ENCODE peak calls at places on chromosome 5, in nine cellular contexts. U is ELR, P is 8988T, O is HTR-8/SVneo, M is NCI-H460, Z is mesothelial cell of epicardium, C is dorsolateral prefrontal cortex, H is EL, W is H54. X is an unnamed sample.

GRCh38 chr5:33737697-33738096 is 154.1 kb downstream of the ADAMTS12 start:
- DNase-seq in H (no peak), C (no peak), P (no peak), U (no peak), M (no peak), W (no peak), O (no peak), Z (no peak), X (no peak)

GRCh38 chr5:129459485-129460120 is 495 bp upstream of the ADAMTS19 start:
- DNase-seq in H (peak; percentile 8), O (no peak), P (no peak), Z (peak; percentile 53), C (peak; percentile 42), U (peak; percentile 6), W (no peak), M (no peak), X (peak; percentile 50)

GRCh38 chr5:106966686-106967315 is 703.9 kb downstream of the EFNA5 start:
- DNase-seq in O (no peak), W (no peak), Z (no peak), P (no peak), H (no peak), M (no peak), C (no peak), U (peak; percentile 37), X (no peak)

GRCh38 chr5:172420215-172420934 is 34.0 kb downstream of the SH3PXD2B start:
- DNase-seq in H (peak; percentile 88), Z (no peak), W (peak; percentile 79), P (no peak), M (peak; percentile 92), U (peak; percentile 82), C (peak; percentile 68), O (peak; percentile 56), X (peak; percentile 89)

GRCh38 chr5:136631176-136631575 is 265.8 kb upstream of the TRPC7 start:
- DNase-seq in H (no peak), Z (no peak), U (no peak), W (no peak), O (no peak), P (no peak), M (no peak), C (no peak), X (no peak)

GRCh38 chr5:140221697-140222223 is 46.8 kb downstream of the CYSTM1 start:
- DNase-seq in O (peak; percentile 36), U (peak; percentile 90), C (no peak), W (peak; percentile 47), P (no peak), M (no peak), H (peak; percentile 80), Z (no peak), X (peak; percentile 65)

GRCh38 chr5:5278815-5279381 is 138.8 kb downstream of the ADAMTS16 start:
- DNase-seq in P (no peak), C (no peak), W (no peak), Z (no peak), H (no peak), O (no peak), U (no peak), M (no peak), X (no peak)

GRCh38 chr5:95261369-95262175 is 23.3 kb downstream of the MCTP1 start:
- DNase-seq in C (no peak), Z (no peak), M (peak; percentile 41), U (peak; percentile 54), P (no peak), H (peak; percentile 22), O (peak; percentile 17), W (no peak), X (peak; percentile 60)

GRCh38 chr5:80414113-80414512 is 6.2 kb downstream of the ZFYVE16 start:
- DNase-seq in M (no peak), Z (no peak), W (no peak), C (no peak), H (no peak), U (no peak), O (no peak), P (no peak), X (peak; percentile 21)

GRCh38 chr5:103444333-103445038 is 118.1 kb downstream of the NUDT12 start:
- DNase-seq in M (no peak), W (no peak), Z (no peak), P (no peak), C (no peak), H (peak; percentile 65), O (peak; percentile 19), U (no peak), X (no peak)

GRCh38 chr5:4640793-4641192 is 499.3 kb upstream of the ADAMTS16 start:
- DNase-seq in P (no peak), M (no peak), H (no peak), U (no peak), W (peak; percentile 20), O (no peak), Z (no peak), C (no peak), X (no peak)

GRCh38 chr5:125210241-125210947 is 464.0 kb upstream of the ZNF608 start:
- DNase-seq in O (no peak), H (no peak), U (no peak), W (no peak), C (no peak), P (no peak), Z (no peak), M (no peak), X (no peak)

GRCh38 chr5:149561848-149562247 is 10.6 kb upstream of the CSNK1A1 start:
- DNase-seq in M (peak; percentile 91), H (peak; percentile 95), P (no peak), Z (no peak), U (peak; percentile 99), O (peak; percentile 84), C (no peak), W (peak; percentile 69), X (peak; percentile 85)

GRCh38 chr5:170681013-170681433 is 102.5 kb upstream of the GABRP start:
- DNase-seq in U (peak; percentile 24), H (peak; percentile 33), O (peak; percentile 43), C (no peak), M (no peak), Z (peak; percentile 82), P (no peak), W (no peak), X (peak; percentile 81)

GRCh38 chr5:154038604-154039457 is at the start of the genes FAM114A2 and MFAP3:
- DNase-seq in U (peak; percentile 94), C (peak; percentile 88), M (peak; percentile 82), Z (peak; percentile 85), H (peak; percentile 89), W (peak; percentile 85), O (peak; percentile 89), P (peak; percentile 80), X (peak; percentile 94)

GRCh38 chr5:5276471-5276870 is 136.3 kb downstream of the ADAMTS16 start:
- DNase-seq in U (no peak), O (no peak), H (no peak), W (no peak), Z (no peak), M (no peak), C (no peak), P (no peak), X (no peak)

GRCh38 chr5:43560128-43560527 is 3.3 kb upstream of the PAIP1 start:
- DNase-seq in H (peak; percentile 78), P (no peak), C (no peak), W (no peak), Z (no peak), U (peak; percentile 30), O (peak; percentile 19), M (no peak), X (no peak)

GRCh38 chr5:131005963-131006684 is 158.9 kb downstream of the HINT1 start:
- DNase-seq in O (no peak), Z (no peak), C (no peak), H (no peak), U (no peak), W (no peak), M (no peak), P (no peak), X (no peak)

GRCh38 chr5:168528521-168529360 is at the start of gene FBLL1:
- DNase-seq in U (peak; percentile 24), O (no peak), H (peak; percentile 18), Z (peak; percentile 69), C (peak; percentile 56), W (no peak), M (peak; percentile 9), P (no peak), X (peak; percentile 56)

GRCh38 chr5:132370241-132370820 is 821 bp downstream of the SLC22A5 start:
- DNase-seq in M (no peak), P (no peak), O (no peak), W (no peak), C (no peak), Z (no peak), H (no peak), U (no peak), X (no peak)

GRCh38 chr5:74432240-74432639 is 208.3 kb downstream of the ENC1 start:
- DNase-seq in O (no peak), P (no peak), M (no peak), C (no peak), Z (no peak), U (no peak), H (no peak), W (no peak), X (no peak)

GRCh38 chr5:134905246-134905996 is 490 bp downstream of the PCBD2 start:
- DNase-seq in P (peak; percentile 15), O (peak; percentile 61), C (peak; percentile 34), U (peak; percentile 78), Z (peak; percentile 67), H (peak; percentile 74), W (peak; percentile 43), M (peak; percentile 56), X (peak; percentile 79)

GRCh38 chr5:57824047-57824446 is 341.4 kb upstream of the ACTBL2 start:
- DNase-seq in Z (no peak), H (peak; percentile 90), U (peak; percentile 96), W (no peak), M (no peak), C (no peak), O (no peak), P (no peak), X (peak; percentile 63)

GRCh38 chr5:83911367-83911919 is 190.8 kb upstream of the HAPLN1 start:
- DNase-seq in U (no peak), O (no peak), H (no peak), Z (no peak), C (no peak), P (no peak), M (no peak), W (no peak), X (no peak)

GRCh38 chr5:61139094-61139873 is 23.0 kb downstream of the SMIM15 start:
- DNase-seq in W (no peak), C (no peak), O (no peak), U (peak; percentile 42), H (no peak), M (no peak), Z (no peak), P (no peak), X (no peak)

GRCh38 chr5:38595149-38595725 is 38.8 kb upstream of the LIFR start:
- DNase-seq in C (no peak), M (no peak), H (peak; percentile 96), Z (no peak), O (peak; percentile 60), U (peak; percentile 92), P (no peak), W (peak; percentile 42), X (peak; percentile 46)

GRCh38 chr5:10689391-10690081 is 71.5 kb downstream of the DAP start:
- DNase-seq in Z (no peak), W (peak; percentile 61), C (no peak), M (peak; percentile 54), U (peak; percentile 70), O (peak; percentile 58), P (peak; percentile 87), H (peak; percentile 70), X (peak; percentile 55)

GRCh38 chr5:91293131-91293530 is 90.0 kb downstream of the ARRDC3 start:
- DNase-seq in U (peak; percentile 31), M (no peak), W (peak; percentile 32), Z (no peak), P (no peak), O (peak; percentile 48), H (peak; percentile 61), C (no peak), X (peak; percentile 16)

GRCh38 chr5:149837680-149838269 is 106.8 kb downstream of the PDE6A start:
- DNase-seq in W (peak; percentile 67), M (peak; percentile 79), C (peak; percentile 72), U (peak; percentile 82), Z (peak; percentile 62), O (peak; percentile 86), H (peak; percentile 67), P (peak; percentile 91), X (peak; percentile 91)

GRCh38 chr5:96065577-96066385 is 104.1 kb upstream of the ELL2 start:
- DNase-seq in O (no peak), U (peak; percentile 13), C (no peak), W (no peak), Z (no peak), P (no peak), M (no peak), H (no peak), X (no peak)

GRCh38 chr5:76849767-76850291 is at the start of gene S100Z:
- DNase-seq in H (no peak), O (no peak), M (no peak), C (no peak), P (no peak), W (no peak), U (no peak), Z (no peak), X (no peak)